ENCODE peak calls at places on chromosomes 1 and 21, in nine cellular contexts. One of them, this sample, is unnamed.

GRCh38 chr1:77925966-77926365 is 37.5 kb downstream of the NEXN start:
- DNase-seq in mesenchymal stem cell: no peak
- DNase-seq in NCI-H187: no peak
- DNase-seq in AG08395: no peak
- DNase-seq in HEK293T: no peak
- DNase-seq in breast epithelium: no peak
- DNase-seq in EL: no peak
- DNase-seq in HTR-8/SVneo: no peak
- DNase-seq in colonic mucosa: no peak
- DNase-seq in this sample: no peak

GRCh38 chr1:32870615-32871363 is at the start of gene FNDC5:
- DNase-seq in breast epithelium: no peak
- DNase-seq in NCI-H187: no peak
- DNase-seq in AG08395: peak
- DNase-seq in mesenchymal stem cell: peak
- DNase-seq in HTR-8/SVneo: no peak
- DNase-seq in HEK293T: peak
- DNase-seq in EL: peak
- DNase-seq in colonic mucosa: no peak
- DNase-seq in this sample: no peak

GRCh38 chr1:211644653-211645052 is 30.8 kb downstream of the NEK2 start:
- DNase-seq in HEK293T: no peak
- DNase-seq in EL: no peak
- DNase-seq in mesenchymal stem cell: no peak
- DNase-seq in NCI-H187: no peak
- DNase-seq in breast epithelium: no peak
- DNase-seq in HTR-8/SVneo: no peak
- DNase-seq in AG08395: no peak
- DNase-seq in colonic mucosa: no peak
- DNase-seq in this sample: no peak

GRCh38 chr1:56866656-56867055 is 12.1 kb downstream of the C8A start:
- DNase-seq in mesenchymal stem cell: no peak
- DNase-seq in HTR-8/SVneo: no peak
- DNase-seq in NCI-H187: no peak
- DNase-seq in AG08395: peak
- DNase-seq in EL: peak
- DNase-seq in HEK293T: no peak
- DNase-seq in breast epithelium: no peak
- DNase-seq in colonic mucosa: no peak
- DNase-seq in this sample: no peak

GRCh38 chr21:45417256-45417950 is 12.4 kb downstream of the COL18A1 start:
- DNase-seq in HTR-8/SVneo: no peak
- DNase-seq in EL: no peak
- DNase-seq in colonic mucosa: no peak
- DNase-seq in AG08395: no peak
- DNase-seq in mesenchymal stem cell: no peak
- DNase-seq in HEK293T: no peak
- DNase-seq in NCI-H187: no peak
- DNase-seq in breast epithelium: no peak
- DNase-seq in this sample: no peak

GRCh38 chr1:155016231-155016831 is 13.7 kb downstream of the ZBTB7B start:
- DNase-seq in colonic mucosa: peak
- DNase-seq in HTR-8/SVneo: no peak
- DNase-seq in NCI-H187: no peak
- DNase-seq in AG08395: no peak
- DNase-seq in EL: no peak
- DNase-seq in breast epithelium: no peak
- DNase-seq in mesenchymal stem cell: no peak
- DNase-seq in HEK293T: no peak
- DNase-seq in this sample: peak

GRCh38 chr1:9726905-9727595 is 75.5 kb downstream of the PIK3CD start:
- DNase-seq in HTR-8/SVneo: no peak
- DNase-seq in mesenchymal stem cell: no peak
- DNase-seq in HEK293T: no peak
- DNase-seq in NCI-H187: no peak
- DNase-seq in breast epithelium: no peak
- DNase-seq in AG08395: no peak
- DNase-seq in EL: no peak
- DNase-seq in colonic mucosa: no peak
- DNase-seq in this sample: no peak

GRCh38 chr1:58883037-58883887 is 99.4 kb upstream of the JUN start:
- DNase-seq in breast epithelium: peak
- DNase-seq in HTR-8/SVneo: peak
- DNase-seq in HEK293T: no peak
- DNase-seq in AG08395: peak
- DNase-seq in mesenchymal stem cell: peak
- DNase-seq in NCI-H187: no peak
- DNase-seq in EL: peak
- DNase-seq in colonic mucosa: peak
- DNase-seq in this sample: no peak

GRCh38 chr1:227218870-227219578 is 99.3 kb downstream of the CDC42BPA start:
- DNase-seq in EL: no peak
- DNase-seq in AG08395: no peak
- DNase-seq in HTR-8/SVneo: no peak
- DNase-seq in breast epithelium: no peak
- DNase-seq in colonic mucosa: peak
- DNase-seq in mesenchymal stem cell: no peak
- DNase-seq in HEK293T: no peak
- DNase-seq in NCI-H187: no peak
- DNase-seq in this sample: no peak

GRCh38 chr1:169009666-169010065 is 96.8 kb upstream of the ATP1B1 start:
- DNase-seq in EL: no peak
- DNase-seq in AG08395: no peak
- DNase-seq in HEK293T: no peak
- DNase-seq in colonic mucosa: no peak
- DNase-seq in breast epithelium: no peak
- DNase-seq in mesenchymal stem cell: no peak
- DNase-seq in NCI-H187: no peak
- DNase-seq in HTR-8/SVneo: no peak
- DNase-seq in this sample: no peak

GRCh38 chr1:45172015-45172414 is 34.4 kb downstream of the ZSWIM5 start:
- DNase-seq in breast epithelium: no peak
- DNase-seq in HEK293T: no peak
- DNase-seq in colonic mucosa: peak
- DNase-seq in NCI-H187: no peak
- DNase-seq in mesenchymal stem cell: no peak
- DNase-seq in AG08395: no peak
- DNase-seq in HTR-8/SVneo: no peak
- DNase-seq in EL: peak
- DNase-seq in this sample: no peak

GRCh38 chr1:101299166-101299565 is 62.3 kb downstream of the S1PR1 start:
- DNase-seq in mesenchymal stem cell: no peak
- DNase-seq in breast epithelium: no peak
- DNase-seq in HTR-8/SVneo: no peak
- DNase-seq in HEK293T: no peak
- DNase-seq in EL: no peak
- DNase-seq in NCI-H187: no peak
- DNase-seq in colonic mucosa: no peak
- DNase-seq in AG08395: no peak
- DNase-seq in this sample: no peak

GRCh38 chr21:42652527-42653491 is 612 bp upstream of the PDE9A start:
- DNase-seq in NCI-H187: no peak
- DNase-seq in colonic mucosa: peak
- DNase-seq in HEK293T: peak
- DNase-seq in HTR-8/SVneo: peak
- DNase-seq in mesenchymal stem cell: peak
- DNase-seq in EL: peak
- DNase-seq in AG08395: peak
- DNase-seq in breast epithelium: peak
- DNase-seq in this sample: no peak

GRCh38 chr1:56284933-56285332 is 294.4 kb downstream of the PLPP3 start:
- DNase-seq in mesenchymal stem cell: no peak
- DNase-seq in AG08395: peak
- DNase-seq in HEK293T: no peak
- DNase-seq in HTR-8/SVneo: no peak
- DNase-seq in colonic mucosa: no peak
- DNase-seq in breast epithelium: no peak
- DNase-seq in EL: peak
- DNase-seq in NCI-H187: no peak
- DNase-seq in this sample: no peak

GRCh38 chr1:204194771-204195170 is 1.5 kb downstream of the KISS1 start:
- DNase-seq in NCI-H187: no peak
- DNase-seq in HEK293T: no peak
- DNase-seq in breast epithelium: no peak
- DNase-seq in HTR-8/SVneo: no peak
- DNase-seq in colonic mucosa: no peak
- DNase-seq in mesenchymal stem cell: no peak
- DNase-seq in AG08395: no peak
- DNase-seq in EL: no peak
- DNase-seq in this sample: no peak

GRCh38 chr1:9929431-9930385 is 13.5 kb downstream of the LZIC start:
- DNase-seq in EL: no peak
- DNase-seq in HEK293T: no peak
- DNase-seq in AG08395: no peak
- DNase-seq in breast epithelium: peak
- DNase-seq in HTR-8/SVneo: no peak
- DNase-seq in mesenchymal stem cell: peak
- DNase-seq in NCI-H187: no peak
- DNase-seq in colonic mucosa: no peak
- DNase-seq in this sample: no peak

GRCh38 chr1:234607091-234608025 is 2.6 kb downstream of the IRF2BP2 start:
- DNase-seq in mesenchymal stem cell: peak
- DNase-seq in HEK293T: no peak
- DNase-seq in NCI-H187: no peak
- DNase-seq in HTR-8/SVneo: no peak
- DNase-seq in EL: peak
- DNase-seq in colonic mucosa: no peak
- DNase-seq in AG08395: no peak
- DNase-seq in breast epithelium: no peak
- DNase-seq in this sample: no peak

GRCh38 chr1:842816-843215 is 80.9 kb upstream of the SAMD11 start:
- DNase-seq in breast epithelium: no peak
- DNase-seq in NCI-H187: no peak
- DNase-seq in HTR-8/SVneo: no peak
- DNase-seq in colonic mucosa: no peak
- DNase-seq in HEK293T: no peak
- DNase-seq in EL: no peak
- DNase-seq in mesenchymal stem cell: no peak
- DNase-seq in AG08395: no peak
- DNase-seq in this sample: no peak

GRCh38 chr1:219883400-219884332 is 44.7 kb downstream of the SLC30A10 start:
- DNase-seq in mesenchymal stem cell: no peak
- DNase-seq in colonic mucosa: no peak
- DNase-seq in HTR-8/SVneo: no peak
- DNase-seq in EL: no peak
- DNase-seq in AG08395: no peak
- DNase-seq in HEK293T: peak
- DNase-seq in breast epithelium: no peak
- DNase-seq in NCI-H187: no peak
- DNase-seq in this sample: no peak

GRCh38 chr21:35503646-35504045 is 454.5 kb upstream of the RUNX1 start:
- DNase-seq in breast epithelium: no peak
- DNase-seq in colonic mucosa: no peak
- DNase-seq in HTR-8/SVneo: no peak
- DNase-seq in HEK293T: no peak
- DNase-seq in AG08395: peak
- DNase-seq in mesenchymal stem cell: peak
- DNase-seq in EL: no peak
- DNase-seq in NCI-H187: no peak
- DNase-seq in this sample: no peak

GRCh38 chr1:221164029-221164428 is 284.8 kb downstream of the HLX start:
- DNase-seq in AG08395: peak
- DNase-seq in HTR-8/SVneo: no peak
- DNase-seq in mesenchymal stem cell: peak
- DNase-seq in HEK293T: no peak
- DNase-seq in NCI-H187: no peak
- DNase-seq in breast epithelium: no peak
- DNase-seq in EL: peak
- DNase-seq in colonic mucosa: no peak
- DNase-seq in this sample: no peak

GRCh38 chr1:42335809-42336518 is 929 bp upstream of the FOXJ3 start:
- DNase-seq in EL: peak
- DNase-seq in HEK293T: no peak
- DNase-seq in breast epithelium: no peak
- DNase-seq in NCI-H187: peak
- DNase-seq in HTR-8/SVneo: peak
- DNase-seq in AG08395: peak
- DNase-seq in colonic mucosa: no peak
- DNase-seq in mesenchymal stem cell: peak
- DNase-seq in this sample: no peak

GRCh38 chr1:212030936-212031528 is 4.3 kb downstream of the INTS7 start:
- DNase-seq in breast epithelium: no peak
- DNase-seq in NCI-H187: no peak
- DNase-seq in mesenchymal stem cell: peak
- DNase-seq in EL: peak
- DNase-seq in AG08395: peak
- DNase-seq in HEK293T: no peak
- DNase-seq in HTR-8/SVneo: peak
- DNase-seq in colonic mucosa: no peak
- DNase-seq in this sample: no peak

GRCh38 chr1:35190784-35191183 is 2.2 kb downstream of the SFPQ start:
- DNase-seq in EL: no peak
- DNase-seq in HTR-8/SVneo: no peak
- DNase-seq in mesenchymal stem cell: no peak
- DNase-seq in colonic mucosa: no peak
- DNase-seq in breast epithelium: no peak
- DNase-seq in AG08395: no peak
- DNase-seq in HEK293T: no peak
- DNase-seq in NCI-H187: no peak
- DNase-seq in this sample: no peak

GRCh38 chr1:29002792-29003191 is 88.4 kb downstream of the EPB41 start:
- DNase-seq in mesenchymal stem cell: no peak
- DNase-seq in NCI-H187: no peak
- DNase-seq in colonic mucosa: no peak
- DNase-seq in HTR-8/SVneo: no peak
- DNase-seq in EL: no peak
- DNase-seq in breast epithelium: no peak
- DNase-seq in HEK293T: no peak
- DNase-seq in AG08395: no peak
- DNase-seq in this sample: no peak

GRCh38 chr1:181812211-181812610 is 249.3 kb downstream of the ZNF648 start:
- DNase-seq in breast epithelium: no peak
- DNase-seq in NCI-H187: no peak
- DNase-seq in AG08395: no peak
- DNase-seq in EL: no peak
- DNase-seq in HEK293T: no peak
- DNase-seq in colonic mucosa: no peak
- DNase-seq in HTR-8/SVneo: no peak
- DNase-seq in mesenchymal stem cell: no peak
- DNase-seq in this sample: no peak

GRCh38 chr1:20343149-20343936 is 52.7 kb downstream of the VWA5B1 start:
- DNase-seq in HEK293T: peak
- DNase-seq in NCI-H187: peak
- DNase-seq in EL: no peak
- DNase-seq in colonic mucosa: peak
- DNase-seq in breast epithelium: no peak
- DNase-seq in AG08395: no peak
- DNase-seq in HTR-8/SVneo: no peak
- DNase-seq in mesenchymal stem cell: no peak
- DNase-seq in this sample: peak